ENCODE peak calls at places on chromosomes 4 and X, in five cellular contexts. G is colonic mucosa, W is WTC11, R is dorsolateral prefrontal cortex, U is Caco-2. Z is an unnamed sample.

GRCh38 chr4:71254451-71255012 is 84.3 kb upstream of the SLC4A4 start:
- DNase-seq in G (no peak), W (no peak), R (no peak), U (no peak), Z (no peak)

GRCh38 chr4:20529681-20530080 is 170.6 kb upstream of the PACRGL start:
- DNase-seq in G (no peak), W (no peak), R (no peak), U (no peak), Z (no peak)

GRCh38 chr4:13678186-13678924 is 50.8 kb upstream of the BOD1L1 start:
- DNase-seq in G (no peak), W (no peak), R (no peak), U (no peak), Z (peak)

GRCh38 chr4:683982-684571 is 4.9 kb downstream of the SLC49A3 start:
- DNase-seq in G (peak), W (peak), R (peak), U (peak), Z (peak)

GRCh38 chr4:133146574-133147198 is 2.4 kb upstream of the PCDH10 start:
- DNase-seq in G (no peak), W (peak), R (peak), U (peak), Z (peak)

GRCh38 chr4:114187592-114187991 is 208.1 kb upstream of the ARSJ start:
- DNase-seq in G (no peak), W (no peak), R (no peak), U (peak), Z (no peak)

GRCh38 chr4:26861434-26862186 is 969 bp downstream of the STIM2 start:
- DNase-seq in G (peak), W (peak), R (peak), U (peak), Z (peak)

GRCh38 chrX:47164420-47164819 is 19.4 kb downstream of the RBM10 start:
- DNase-seq in G (no peak), W (no peak), R (no peak), U (no peak), Z (no peak)

GRCh38 chr4:25816591-25817058 is 46.2 kb downstream of the SEL1L3 start:
- DNase-seq in G (no peak), W (no peak), R (no peak), U (no peak), Z (no peak)

GRCh38 chrX:86051741-86052140 is 4.4 kb upstream of the CHM start:
- DNase-seq in G (no peak), W (no peak), R (no peak), U (no peak), Z (no peak)

GRCh38 chrX:132751043-132751690 is 207.3 kb downstream of the HS6ST2 start:
- DNase-seq in G (no peak), W (peak), R (no peak), U (no peak), Z (no peak)

GRCh38 chrX:77440310-77440709 is 6.9 kb upstream of the FGF16 start:
- DNase-seq in G (no peak), W (no peak), R (no peak), U (no peak), Z (no peak)

GRCh38 chrX:94256396-94256795 is 582.4 kb downstream of the FAM133A start:
- DNase-seq in G (no peak), W (no peak), R (no peak), U (no peak), Z (no peak)

GRCh38 chrX:119646515-119646914 is 40.3 kb upstream of the NKRF start:
- DNase-seq in G (no peak), W (no peak), R (no peak), U (no peak), Z (no peak)

GRCh38 chrX:65572971-65573370 is 38.4 kb upstream of the LAS1L start:
- DNase-seq in G (no peak), W (no peak), R (no peak), U (no peak), Z (no peak)
- TF ChIP-seq CTCF in G (no peak), W (no peak), R (no peak), U (no peak), Z (no peak)

GRCh38 chrX:12383196-12383595 is 244.9 kb downstream of the FRMPD4 start:
- DNase-seq in G (no peak), W (peak), R (no peak), U (peak), Z (no peak)
- TF ChIP-seq CTCF in G (no peak), W (no peak), R (no peak), U (peak), Z (peak)

GRCh38 chrX:142233400-142233799 is 28.3 kb upstream of the MAGEC2 start:
- DNase-seq in G (no peak), W (no peak), R (no peak), U (no peak), Z (no peak)
- TF ChIP-seq CTCF in G (no peak), W (no peak), R (no peak), U (no peak), Z (no peak)

GRCh38 chr4:37243722-37244582 is 591 bp upstream of the NWD2 start:
- DNase-seq in G (peak), W (peak), R (no peak), U (peak), Z (no peak)
- TF ChIP-seq CTCF in G (no peak), W (peak), R (peak), U (no peak), Z (no peak)

GRCh38 chr4:111806331-111806730 is 338.9 kb upstream of the FAM241A start:
- DNase-seq in G (no peak), W (peak), R (no peak), U (peak), Z (peak)
- TF ChIP-seq CTCF in G (no peak), W (peak), R (no peak), U (peak), Z (peak)